ENCODE peak calls at places on chromosomes 5 and 9, in four cellular contexts. One of them, this sample, is unnamed.
A peak's percentile ranks its signal among the peaks of the same experiment; 100 is the strongest.

GRCh38 chr5:57495688-57496087 is 13.1 kb upstream of the ACTBL2 start:
- DNase-seq in neural progenitor cell: peak; percentile 32
- DNase-seq in adrenal gland: no peak
- DNase-seq in cardiac muscle cell: no peak
- DNase-seq in this sample: peak; percentile 11

GRCh38 chr9:114314881-114315722 is 7.8 kb upstream of the ORM1 start:
- DNase-seq in neural progenitor cell: no peak
- DNase-seq in adrenal gland: peak; percentile 21
- DNase-seq in cardiac muscle cell: no peak
- DNase-seq in this sample: no peak

GRCh38 chr5:97071101-97071500 is 71.3 kb downstream of the LIX1 start:
- DNase-seq in neural progenitor cell: no peak
- DNase-seq in adrenal gland: peak; percentile 69
- DNase-seq in cardiac muscle cell: peak; percentile 51
- DNase-seq in this sample: no peak

GRCh38 chr5:127820910-127821553 is 117.8 kb downstream of the CCDC192 start:
- DNase-seq in neural progenitor cell: no peak
- DNase-seq in adrenal gland: no peak
- DNase-seq in cardiac muscle cell: no peak
- DNase-seq in this sample: no peak

GRCh38 chr9:97880336-97880735 is 27.3 kb downstream of the FOXE1 start:
- DNase-seq in neural progenitor cell: no peak
- DNase-seq in adrenal gland: peak; percentile 70
- DNase-seq in cardiac muscle cell: peak; percentile 42
- DNase-seq in this sample: no peak

GRCh38 chr9:122090287-122090883 is 2.7 kb downstream of the TTLL11 start:
- DNase-seq in neural progenitor cell: no peak
- DNase-seq in adrenal gland: no peak
- DNase-seq in cardiac muscle cell: no peak
- DNase-seq in this sample: no peak

GRCh38 chr5:133957591-133957990 is 10.8 kb downstream of the C5orf15 start:
- DNase-seq in neural progenitor cell: no peak
- DNase-seq in adrenal gland: no peak
- DNase-seq in cardiac muscle cell: no peak
- DNase-seq in this sample: no peak

GRCh38 chr5:43729846-43730478 is 127.0 kb downstream of the NNT start:
- DNase-seq in neural progenitor cell: no peak
- DNase-seq in adrenal gland: no peak
- DNase-seq in cardiac muscle cell: peak; percentile 64
- DNase-seq in this sample: peak; percentile 43

GRCh38 chr5:23446436-23446835 is 61.0 kb upstream of the PRDM9 start:
- DNase-seq in neural progenitor cell: no peak
- DNase-seq in adrenal gland: peak; percentile 17
- DNase-seq in cardiac muscle cell: peak; percentile 84
- DNase-seq in this sample: no peak

GRCh38 chr5:142235050-142235797 is 89.6 kb downstream of the SPRY4 start:
- DNase-seq in neural progenitor cell: peak; percentile 93
- DNase-seq in adrenal gland: no peak
- DNase-seq in cardiac muscle cell: no peak
- DNase-seq in this sample: peak; percentile 90

GRCh38 chr5:135156337-135156714 is 122.3 kb upstream of the PITX1 start:
- DNase-seq in neural progenitor cell: no peak
- DNase-seq in adrenal gland: no peak
- DNase-seq in cardiac muscle cell: no peak
- DNase-seq in this sample: no peak

GRCh38 chr5:151156732-151157402 is 712 bp downstream of the ANXA6 start:
- DNase-seq in neural progenitor cell: peak; percentile 49
- DNase-seq in adrenal gland: no peak
- DNase-seq in cardiac muscle cell: peak; percentile 52
- DNase-seq in this sample: peak; percentile 65

GRCh38 chr9:128927731-128928411 is 7.1 kb downstream of the PHYHD1 start:
- DNase-seq in neural progenitor cell: peak; percentile 79
- DNase-seq in adrenal gland: no peak
- DNase-seq in cardiac muscle cell: peak; percentile 61
- DNase-seq in this sample: peak; percentile 88

GRCh38 chr5:3836528-3836927 is 240.9 kb downstream of the IRX1 start:
- DNase-seq in neural progenitor cell: no peak
- DNase-seq in adrenal gland: no peak
- DNase-seq in cardiac muscle cell: no peak
- DNase-seq in this sample: no peak

GRCh38 chr9:761155-761792 is 80.2 kb upstream of the DMRT1 start:
- DNase-seq in neural progenitor cell: no peak
- DNase-seq in adrenal gland: no peak
- DNase-seq in cardiac muscle cell: peak; percentile 55
- DNase-seq in this sample: no peak

GRCh38 chr5:90691533-90691932 is 132.9 kb downstream of the ADGRV1 start:
- DNase-seq in neural progenitor cell: no peak
- DNase-seq in adrenal gland: no peak
- DNase-seq in cardiac muscle cell: no peak
- DNase-seq in this sample: no peak

GRCh38 chr5:52990531-52990925 is 1.4 kb downstream of the ITGA2 start:
- DNase-seq in neural progenitor cell: no peak
- DNase-seq in adrenal gland: no peak
- DNase-seq in cardiac muscle cell: no peak
- DNase-seq in this sample: no peak
- H3K4me1 ChIP-seq in neural progenitor cell: peaks cover 6% of the 10 kb centered on the region
- H3K4me1 ChIP-seq in adrenal gland: peaks cover 19% of the 10 kb centered on the region
- H3K4me1 ChIP-seq in cardiac muscle cell: no peaks in the 10 kb centered on the region
- H3K4me1 ChIP-seq in this sample: peaks cover 9% of the 10 kb centered on the region

GRCh38 chr9:109433476-109433875 is 64.6 kb downstream of the PTPN3 start:
- DNase-seq in neural progenitor cell: no peak
- DNase-seq in adrenal gland: no peak
- DNase-seq in cardiac muscle cell: no peak
- DNase-seq in this sample: no peak
- H3K4me3 ChIP-seq in neural progenitor cell: no peak overlapping the region
- H3K4me3 ChIP-seq in adrenal gland: no peak overlapping the region
- H3K4me3 ChIP-seq in cardiac muscle cell: no peak overlapping the region
- H3K4me3 ChIP-seq in this sample: no peak overlapping the region

GRCh38 chr9:124343533-124344290 is 71.5 kb downstream of the PSMB7 start:
- DNase-seq in neural progenitor cell: no peak
- DNase-seq in adrenal gland: no peak
- DNase-seq in cardiac muscle cell: no peak
- DNase-seq in this sample: no peak

GRCh38 chr9:124344291-124345050 is 70.8 kb downstream of the PSMB7 start:
- DNase-seq in neural progenitor cell: no peak
- DNase-seq in adrenal gland: no peak
- DNase-seq in cardiac muscle cell: no peak
- DNase-seq in this sample: no peak

GRCh38 chr9:124341455-124342170 is 73.6 kb downstream of the PSMB7 start:
- DNase-seq in neural progenitor cell: no peak
- DNase-seq in adrenal gland: no peak
- DNase-seq in cardiac muscle cell: no peak
- DNase-seq in this sample: no peak

GRCh38 chr9:124342402-124342945 is 72.8 kb downstream of the PSMB7 start:
- DNase-seq in neural progenitor cell: no peak
- DNase-seq in adrenal gland: no peak
- DNase-seq in cardiac muscle cell: no peak
- DNase-seq in this sample: no peak

GRCh38 chr9:124342946-124343485 is 72.2 kb downstream of the PSMB7 start:
- DNase-seq in neural progenitor cell: peak; percentile 75
- DNase-seq in adrenal gland: peak; percentile 88
- DNase-seq in cardiac muscle cell: peak; percentile 84
- DNase-seq in this sample: peak; percentile 39
- H3K36me3 ChIP-seq in neural progenitor cell: no peaks in the 10 kb centered on the region
- H3K36me3 ChIP-seq in adrenal gland: no peaks in the 10 kb centered on the region
- H3K36me3 ChIP-seq in cardiac muscle cell: peaks cover 2% of the 10 kb centered on the region
- H3K36me3 ChIP-seq in this sample: no peaks in the 10 kb centered on the region

GRCh38 chr9:134410835-134411217 is 84.6 kb downstream of the RXRA start:
- DNase-seq in neural progenitor cell: no peak
- DNase-seq in adrenal gland: no peak
- DNase-seq in cardiac muscle cell: no peak
- DNase-seq in this sample: no peak

GRCh38 chr9:134407123-134407779 is 81.0 kb downstream of the RXRA start:
- DNase-seq in neural progenitor cell: peak; percentile 76
- DNase-seq in adrenal gland: peak; percentile 89
- DNase-seq in cardiac muscle cell: peak; percentile 92
- DNase-seq in this sample: peak; percentile 57

GRCh38 chr9:134408389-134408788 is 82.1 kb downstream of the RXRA start:
- DNase-seq in neural progenitor cell: no peak
- DNase-seq in adrenal gland: no peak
- DNase-seq in cardiac muscle cell: no peak
- DNase-seq in this sample: no peak

GRCh38 chr9:134410078-134410834 is 84.0 kb downstream of the RXRA start:
- DNase-seq in neural progenitor cell: no peak
- DNase-seq in adrenal gland: no peak
- DNase-seq in cardiac muscle cell: no peak
- DNase-seq in this sample: no peak

GRCh38 chr9:134408939-134409737 is 82.9 kb downstream of the RXRA start:
- DNase-seq in neural progenitor cell: no peak
- DNase-seq in adrenal gland: no peak
- DNase-seq in cardiac muscle cell: no peak
- DNase-seq in this sample: no peak
- H3K4me1 ChIP-seq in neural progenitor cell: peaks cover 8% of the 10 kb centered on the region
- H3K4me1 ChIP-seq in adrenal gland: peaks cover 92% of the 10 kb centered on the region
- H3K4me1 ChIP-seq in cardiac muscle cell: peaks cover 5% of the 10 kb centered on the region
- H3K4me1 ChIP-seq in this sample: no peaks in the 10 kb centered on the region